ENCODE peak calls at places on chromosomes 4 and X, in seven cellular contexts. One of them, this sample, is unnamed.

GRCh38 chr4:157096439-157096838 is 20.5 kb downstream of the GLRB start:
- DNase-seq in IMR-90: no peak
- DNase-seq in stomach: no peak
- DNase-seq in ovary: no peak
- DNase-seq in suprapubic skin: no peak
- DNase-seq in endothelial cell of umbilical vein: peak
- DNase-seq in Peyer's patch: no peak
- DNase-seq in this sample: no peak

GRCh38 chr4:91754716-91755115 is 549.0 kb upstream of the GRID2 start:
- DNase-seq in IMR-90: no peak
- DNase-seq in stomach: no peak
- DNase-seq in ovary: no peak
- DNase-seq in suprapubic skin: no peak
- DNase-seq in endothelial cell of umbilical vein: no peak
- DNase-seq in Peyer's patch: no peak
- DNase-seq in this sample: no peak

GRCh38 chrX:118566359-118566758 is 70.7 kb downstream of the DOCK11 start:
- DNase-seq in IMR-90: peak
- DNase-seq in stomach: no peak
- DNase-seq in ovary: no peak
- DNase-seq in suprapubic skin: no peak
- DNase-seq in endothelial cell of umbilical vein: no peak
- DNase-seq in Peyer's patch: no peak
- DNase-seq in this sample: no peak

GRCh38 chr4:37453361-37454262 is 209.1 kb downstream of the NWD2 start:
- DNase-seq in IMR-90: no peak
- DNase-seq in stomach: peak
- DNase-seq in ovary: no peak
- DNase-seq in suprapubic skin: no peak
- DNase-seq in endothelial cell of umbilical vein: peak
- DNase-seq in Peyer's patch: peak
- DNase-seq in this sample: peak

GRCh38 chr4:128517739-128518510 is 230.3 kb upstream of the PGRMC2 start:
- DNase-seq in IMR-90: peak
- DNase-seq in stomach: peak
- DNase-seq in ovary: peak
- DNase-seq in suprapubic skin: no peak
- DNase-seq in endothelial cell of umbilical vein: peak
- DNase-seq in Peyer's patch: no peak
- DNase-seq in this sample: peak

GRCh38 chr4:25484243-25484721 is 107.2 kb downstream of the ANAPC4 start:
- DNase-seq in IMR-90: no peak
- DNase-seq in stomach: no peak
- DNase-seq in ovary: no peak
- DNase-seq in suprapubic skin: no peak
- DNase-seq in endothelial cell of umbilical vein: no peak
- DNase-seq in Peyer's patch: no peak
- DNase-seq in this sample: no peak

GRCh38 chr4:103895876-103896465 is 176.2 kb upstream of the TACR3 start:
- DNase-seq in IMR-90: no peak
- DNase-seq in stomach: no peak
- DNase-seq in ovary: no peak
- DNase-seq in suprapubic skin: no peak
- DNase-seq in endothelial cell of umbilical vein: no peak
- DNase-seq in Peyer's patch: no peak
- DNase-seq in this sample: no peak

GRCh38 chrX:20802036-20802435 is 535.3 kb upstream of the RPS6KA3 start:
- DNase-seq in IMR-90: no peak
- DNase-seq in stomach: no peak
- DNase-seq in ovary: no peak
- DNase-seq in suprapubic skin: no peak
- DNase-seq in endothelial cell of umbilical vein: no peak
- DNase-seq in Peyer's patch: no peak
- DNase-seq in this sample: no peak

GRCh38 chr4:5940470-5941203 is 47.8 kb upstream of the CRMP1 start:
- DNase-seq in IMR-90: peak
- DNase-seq in stomach: no peak
- DNase-seq in ovary: no peak
- DNase-seq in suprapubic skin: no peak
- DNase-seq in endothelial cell of umbilical vein: no peak
- DNase-seq in Peyer's patch: no peak
- DNase-seq in this sample: no peak

GRCh38 chr4:140935259-140935658 is 179.1 kb upstream of the TBC1D9 start:
- DNase-seq in IMR-90: no peak
- DNase-seq in stomach: no peak
- DNase-seq in ovary: peak
- DNase-seq in suprapubic skin: no peak
- DNase-seq in endothelial cell of umbilical vein: no peak
- DNase-seq in Peyer's patch: no peak
- DNase-seq in this sample: peak

GRCh38 chr4:169621754-169622481 is 1.5 kb downstream of the CLCN3 start:
- DNase-seq in IMR-90: peak
- DNase-seq in stomach: no peak
- DNase-seq in ovary: no peak
- DNase-seq in suprapubic skin: no peak
- DNase-seq in endothelial cell of umbilical vein: peak
- DNase-seq in Peyer's patch: no peak
- DNase-seq in this sample: no peak

GRCh38 chr4:145283909-145284308 is 103.5 kb upstream of the OTUD4 start:
- DNase-seq in IMR-90: no peak
- DNase-seq in stomach: no peak
- DNase-seq in ovary: no peak
- DNase-seq in suprapubic skin: no peak
- DNase-seq in endothelial cell of umbilical vein: peak
- DNase-seq in Peyer's patch: no peak
- DNase-seq in this sample: no peak

GRCh38 chr4:99657801-99658200 is at the start of gene C4orf54:
- DNase-seq in IMR-90: no peak
- DNase-seq in stomach: no peak
- DNase-seq in ovary: no peak
- DNase-seq in suprapubic skin: no peak
- DNase-seq in endothelial cell of umbilical vein: no peak
- DNase-seq in Peyer's patch: no peak
- DNase-seq in this sample: no peak

GRCh38 chr4:106594291-106594952 is 225.8 kb upstream of the GIMD1 start:
- DNase-seq in IMR-90: no peak
- DNase-seq in stomach: no peak
- DNase-seq in ovary: no peak
- DNase-seq in suprapubic skin: no peak
- DNase-seq in endothelial cell of umbilical vein: no peak
- DNase-seq in Peyer's patch: no peak
- DNase-seq in this sample: no peak

GRCh38 chrX:47483310-47484268 is 567 bp upstream of the ZNF41 start:
- DNase-seq in IMR-90: peak
- DNase-seq in stomach: no peak
- DNase-seq in ovary: peak
- DNase-seq in suprapubic skin: no peak
- DNase-seq in endothelial cell of umbilical vein: peak
- DNase-seq in Peyer's patch: peak
- DNase-seq in this sample: peak

GRCh38 chr4:7161721-7162214 is 30.6 kb upstream of the SORCS2 start:
- DNase-seq in IMR-90: no peak
- DNase-seq in stomach: no peak
- DNase-seq in ovary: peak
- DNase-seq in suprapubic skin: peak
- DNase-seq in endothelial cell of umbilical vein: no peak
- DNase-seq in Peyer's patch: peak
- DNase-seq in this sample: peak

GRCh38 chrX:11792461-11793421 is 34.7 kb downstream of the MSL3 start:
- DNase-seq in IMR-90: no peak
- DNase-seq in stomach: peak
- DNase-seq in ovary: no peak
- DNase-seq in suprapubic skin: no peak
- DNase-seq in endothelial cell of umbilical vein: no peak
- DNase-seq in Peyer's patch: no peak
- DNase-seq in this sample: no peak

GRCh38 chr4:155679343-155679742 is 12.7 kb downstream of the GUCY1A1 start:
- DNase-seq in IMR-90: peak
- DNase-seq in stomach: no peak
- DNase-seq in ovary: no peak
- DNase-seq in suprapubic skin: no peak
- DNase-seq in endothelial cell of umbilical vein: no peak
- DNase-seq in Peyer's patch: no peak
- DNase-seq in this sample: peak

GRCh38 chr4:38717604-38718003 is 53.6 kb downstream of the KLF3 start:
- DNase-seq in IMR-90: peak
- DNase-seq in stomach: no peak
- DNase-seq in ovary: no peak
- DNase-seq in suprapubic skin: no peak
- DNase-seq in endothelial cell of umbilical vein: peak
- DNase-seq in Peyer's patch: no peak
- DNase-seq in this sample: no peak

GRCh38 chrX:36626898-36627297 is 381.3 kb upstream of the FAM47C start:
- DNase-seq in IMR-90: no peak
- DNase-seq in stomach: no peak
- DNase-seq in ovary: no peak
- DNase-seq in suprapubic skin: no peak
- DNase-seq in endothelial cell of umbilical vein: no peak
- DNase-seq in Peyer's patch: no peak
- DNase-seq in this sample: no peak

GRCh38 chr4:77443941-77444340 is 161.7 kb upstream of the CXCL13 start:
- DNase-seq in IMR-90: peak
- DNase-seq in stomach: no peak
- DNase-seq in ovary: no peak
- DNase-seq in suprapubic skin: no peak
- DNase-seq in endothelial cell of umbilical vein: no peak
- DNase-seq in Peyer's patch: no peak
- DNase-seq in this sample: no peak

GRCh38 chrX:123487226-123487625 is 245.6 kb downstream of the THOC2 start:
- DNase-seq in IMR-90: no peak
- DNase-seq in stomach: no peak
- DNase-seq in ovary: no peak
- DNase-seq in suprapubic skin: no peak
- DNase-seq in endothelial cell of umbilical vein: no peak
- DNase-seq in Peyer's patch: no peak
- DNase-seq in this sample: no peak

GRCh38 chr4:6200922-6201362 is 593 bp upstream of the JAKMIP1 start:
- DNase-seq in IMR-90: no peak
- DNase-seq in stomach: no peak
- DNase-seq in ovary: no peak
- DNase-seq in suprapubic skin: no peak
- DNase-seq in endothelial cell of umbilical vein: no peak
- DNase-seq in Peyer's patch: no peak
- DNase-seq in this sample: no peak

GRCh38 chrX:73127700-73128241 is 48.5 kb upstream of the PABPC1L2A start:
- DNase-seq in IMR-90: no peak
- DNase-seq in stomach: no peak
- DNase-seq in ovary: no peak
- DNase-seq in suprapubic skin: no peak
- DNase-seq in endothelial cell of umbilical vein: no peak
- DNase-seq in Peyer's patch: no peak
- DNase-seq in this sample: no peak

GRCh38 chr4:142663828-142664227 is 182.3 kb downstream of the INPP4B start:
- DNase-seq in IMR-90: peak
- DNase-seq in stomach: no peak
- DNase-seq in ovary: no peak
- DNase-seq in suprapubic skin: no peak
- DNase-seq in endothelial cell of umbilical vein: no peak
- DNase-seq in Peyer's patch: no peak
- DNase-seq in this sample: no peak

DNA sequence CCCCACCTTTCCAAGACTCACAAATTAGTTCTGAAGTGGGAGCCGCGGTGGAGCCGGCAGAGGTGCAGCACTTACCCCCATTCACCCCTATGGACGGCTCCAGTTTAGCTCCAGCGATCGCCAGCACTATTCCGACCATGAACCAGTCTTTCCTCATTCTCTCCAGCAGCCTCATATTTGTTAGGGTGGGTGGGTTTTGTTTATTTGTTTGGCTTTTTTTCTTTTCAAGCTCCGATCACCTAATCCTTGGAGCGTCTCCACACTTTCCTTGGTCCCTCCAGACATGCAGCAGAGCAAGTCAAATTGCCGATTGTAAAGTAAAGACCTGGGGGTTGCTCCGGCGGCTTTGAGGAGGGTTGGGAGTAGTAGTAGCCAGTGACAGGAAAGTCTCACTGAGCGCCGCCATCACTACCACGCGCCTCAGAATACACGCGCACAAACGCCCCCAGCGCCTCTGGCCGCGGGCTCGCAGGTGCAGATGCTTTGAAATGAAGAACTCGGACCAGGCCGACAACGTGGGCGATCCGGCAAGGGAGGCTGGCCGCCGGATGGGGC is at the start of gene SLC10A7:
- DNase-seq in IMR-90: peak
- DNase-seq in stomach: peak
- DNase-seq in ovary: peak
- DNase-seq in suprapubic skin: peak
- DNase-seq in endothelial cell of umbilical vein: peak
- DNase-seq in Peyer's patch: peak
- DNase-seq in this sample: peak
- TF ChIP-seq POLR2A in IMR-90: no peak
- TF ChIP-seq POLR2A in stomach: no peak
- TF ChIP-seq POLR2A in ovary: no peak
- TF ChIP-seq POLR2A in suprapubic skin: no peak
- TF ChIP-seq POLR2A in endothelial cell of umbilical vein: no peak
- TF ChIP-seq POLR2A in Peyer's patch: no peak
- TF ChIP-seq POLR2A in this sample: no peak

DNA sequence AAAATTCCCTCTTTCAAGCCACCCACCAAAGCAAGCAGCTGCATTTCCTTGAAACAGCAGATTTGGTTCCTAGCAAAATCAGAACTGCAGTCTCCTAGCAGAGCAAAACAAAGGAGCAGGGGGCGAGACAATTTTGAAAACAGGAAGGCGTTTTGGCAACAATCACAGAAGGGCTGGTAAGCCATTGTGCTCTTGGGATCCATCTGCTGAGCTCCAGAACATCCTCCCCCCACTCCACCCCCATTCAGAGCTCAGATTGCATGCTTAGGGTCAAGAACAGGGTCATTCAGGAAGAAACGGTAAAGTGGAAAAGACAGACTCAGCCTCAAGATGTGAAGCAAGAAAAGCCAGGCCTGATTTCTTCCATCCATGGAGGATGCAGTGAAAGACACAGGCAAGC is 7.6 kb upstream of the PCDH19 start:
- DNase-seq in IMR-90: no peak
- DNase-seq in stomach: no peak
- DNase-seq in ovary: no peak
- DNase-seq in suprapubic skin: no peak
- DNase-seq in endothelial cell of umbilical vein: peak
- DNase-seq in Peyer's patch: no peak
- DNase-seq in this sample: peak
- H3K27ac ChIP-seq in IMR-90: no peak
- H3K27ac ChIP-seq in stomach: no peak
- H3K27ac ChIP-seq in ovary: no peak
- H3K27ac ChIP-seq in suprapubic skin: no peak
- H3K27ac ChIP-seq in endothelial cell of umbilical vein: no peak
- H3K27ac ChIP-seq in Peyer's patch: no peak
- H3K27ac ChIP-seq in this sample: peak

GRCh38 chrX:130902783-130903613 is at the start of gene ENOX2:
- DNase-seq in IMR-90: peak
- DNase-seq in stomach: peak
- DNase-seq in ovary: peak
- DNase-seq in suprapubic skin: peak
- DNase-seq in endothelial cell of umbilical vein: peak
- DNase-seq in Peyer's patch: peak
- DNase-seq in this sample: peak
- TF ChIP-seq POLR2A in IMR-90: peak
- TF ChIP-seq POLR2A in stomach: peak
- TF ChIP-seq POLR2A in ovary: peak
- TF ChIP-seq POLR2A in suprapubic skin: peak
- TF ChIP-seq POLR2A in endothelial cell of umbilical vein: peak
- TF ChIP-seq POLR2A in Peyer's patch: peak
- TF ChIP-seq POLR2A in this sample: peak

GRCh38 chr4:153222162-153222789 is 18.0 kb downstream of the TRIM2 start:
- DNase-seq in IMR-90: peak
- DNase-seq in stomach: peak
- DNase-seq in ovary: peak
- DNase-seq in suprapubic skin: peak
- DNase-seq in endothelial cell of umbilical vein: peak
- DNase-seq in Peyer's patch: peak
- DNase-seq in this sample: peak
- H3K27ac ChIP-seq in IMR-90: peak
- H3K27ac ChIP-seq in stomach: peak
- H3K27ac ChIP-seq in ovary: peak
- H3K27ac ChIP-seq in suprapubic skin: peak
- H3K27ac ChIP-seq in endothelial cell of umbilical vein: peak
- H3K27ac ChIP-seq in Peyer's patch: peak
- H3K27ac ChIP-seq in this sample: peak

This sample was measured in heart left ventricle.